ENCODE peak calls at places on chromosomes 13 and 19, in ten cellular contexts. Q is AG09319, G is tibial artery, S is tibial nerve, X is HFFc6, C is AG10803, W is Calu3, N is PC-9, R is right lobe of liver, O is endodermal cell. L is an unnamed sample.

GRCh38 chr13:102394158-102395053 is 7.4 kb downstream of the FGF14 start:
- DNase-seq in Q (peak; percentile 63), G (peak; percentile 89), S (peak; percentile 90), X (no peak), C (peak; percentile 73), W (peak; percentile 67), N (no peak), R (peak; percentile 94), O (peak; percentile 98), L (peak; percentile 80)

GRCh38 chr13:42561752-42562467 is 12.0 kb upstream of the TNFSF11 start:
- DNase-seq in Q (no peak), G (no peak), S (no peak), X (no peak), C (no peak), W (no peak), N (no peak), R (no peak), O (no peak), L (peak; percentile 24)

GRCh38 chr13:99288069-99288468 is 19.1 kb downstream of the GPR183 start:
- DNase-seq in Q (no peak), G (no peak), S (no peak), X (no peak), C (no peak), W (no peak), N (no peak), R (no peak), O (no peak), L (no peak)

GRCh38 chr13:84651288-84651687 is 769.0 kb upstream of the SLITRK1 start:
- DNase-seq in Q (no peak), G (no peak), S (no peak), X (peak; percentile 81), C (peak; percentile 47), W (peak; percentile 17), N (peak; percentile 2), R (no peak), O (no peak), L (peak; percentile 3)

GRCh38 chr19:36421749-36422481 is 3.5 kb upstream of the ZFP82 start:
- DNase-seq in Q (no peak), G (no peak), S (no peak), X (no peak), C (no peak), W (no peak), N (no peak), R (no peak), O (no peak), L (no peak)

GRCh38 chr19:43562698-43563241 is 12.6 kb downstream of the XRCC1 start:
- DNase-seq in Q (peak; percentile 28), G (peak; percentile 82), S (peak; percentile 64), X (peak; percentile 78), C (peak; percentile 94), W (no peak), N (no peak), R (peak; percentile 72), O (no peak), L (peak; percentile 68)

GRCh38 chr19:791605-792360 is 5.5 kb upstream of the PTBP1 start:
- DNase-seq in Q (no peak), G (no peak), S (no peak), X (no peak), C (no peak), W (no peak), N (no peak), R (peak; percentile 34), O (peak; percentile 58), L (peak; percentile 65)

GRCh38 chr13:99386495-99386894 is 79.3 kb upstream of the GPR183 start:
- DNase-seq in Q (no peak), G (no peak), S (no peak), X (no peak), C (no peak), W (no peak), N (no peak), R (no peak), O (peak; percentile 45), L (no peak)

GRCh38 chr19:23800281-23800680 is 41.6 kb upstream of the ZNF681 start:
- DNase-seq in Q (no peak), G (no peak), S (no peak), X (no peak), C (no peak), W (no peak), N (no peak), R (no peak), O (no peak), L (no peak)

GRCh38 chr19:53076984-53077383 is 26.2 kb downstream of the ZNF160 start:
- DNase-seq in Q (no peak), G (no peak), S (peak; percentile 16), X (no peak), C (peak; percentile 15), W (no peak), N (no peak), R (peak; percentile 27), O (peak; percentile 95), L (peak; percentile 65)

GRCh38 chr19:35476149-35476548 is 14.1 kb downstream of the KRTDAP start:
- DNase-seq in Q (no peak), G (no peak), S (no peak), X (no peak), C (no peak), W (peak; percentile 23), N (no peak), R (no peak), O (peak; percentile 83), L (no peak)

GRCh38 chr19:40416918-40417713 is 3.9 kb upstream of the PRX start:
- DNase-seq in Q (no peak), G (peak; percentile 62), S (peak; percentile 46), X (no peak), C (peak; percentile 33), W (peak; percentile 61), N (peak; percentile 40), R (peak; percentile 64), O (peak; percentile 53), L (peak; percentile 46)

GRCh38 chr13:77779461-77780272 is 82.2 kb downstream of the SLAIN1 start:
- DNase-seq in Q (peak; percentile 75), G (peak; percentile 28), S (peak; percentile 66), X (peak; percentile 21), C (peak; percentile 75), W (peak; percentile 17), N (peak; percentile 16), R (peak; percentile 26), O (peak; percentile 60), L (peak; percentile 83)

GRCh38 chr19:44741841-44742352 is 6.6 kb upstream of the BCL3 start:
- DNase-seq in Q (peak; percentile 100), G (peak; percentile 99), S (peak; percentile 98), X (peak; percentile 99), C (peak; percentile 100), W (peak; percentile 99), N (peak; percentile 97), R (peak; percentile 99), O (peak; percentile 72), L (peak; percentile 100)

GRCh38 chr19:21321134-21321533 is 8.1 kb downstream of the ZNF708 start:
- DNase-seq in Q (no peak), G (no peak), S (no peak), X (no peak), C (no peak), W (no peak), N (no peak), R (no peak), O (no peak), L (no peak)

GRCh38 chr19:7639863-7640348 is 3.0 kb downstream of the STXBP2 start:
- DNase-seq in Q (no peak), G (no peak), S (no peak), X (no peak), C (no peak), W (no peak), N (no peak), R (no peak), O (no peak), L (no peak)

GRCh38 chr19:44770550-44771257 is 7.0 kb upstream of the CBLC start:
- DNase-seq in Q (peak; percentile 74), G (peak; percentile 90), S (peak; percentile 94), X (peak; percentile 88), C (peak; percentile 85), W (peak; percentile 99), N (peak; percentile 97), R (peak; percentile 96), O (peak; percentile 99), L (peak; percentile 96)

GRCh38 chr13:75759531-75759930 is 123.4 kb downstream of the LMO7 start:
- DNase-seq in Q (no peak), G (no peak), S (no peak), X (no peak), C (no peak), W (no peak), N (no peak), R (no peak), O (no peak), L (no peak)

DNA sequence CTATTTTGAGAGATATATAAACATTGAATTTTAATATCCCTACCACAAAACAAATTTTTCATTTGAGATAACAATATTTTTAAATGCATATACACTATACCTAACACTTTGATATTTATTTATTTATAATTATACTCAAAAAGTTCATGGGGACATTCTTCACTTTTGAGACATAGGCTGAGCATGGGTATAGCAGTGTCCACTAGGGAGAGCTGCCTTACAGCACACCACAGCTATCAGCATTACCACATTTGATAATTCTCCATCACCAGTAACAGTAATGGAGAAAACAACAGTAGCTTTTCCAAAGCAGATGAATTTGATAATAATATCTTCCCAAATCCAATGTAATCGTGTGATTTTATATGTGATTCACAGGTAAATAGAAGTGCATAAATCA is 626.1 kb downstream of the DACH1 start:
- DNase-seq in Q (no peak), G (no peak), S (no peak), X (no peak), C (no peak), W (no peak), N (no peak), R (no peak), O (peak; percentile 39), L (peak; percentile 21)
- TF ChIP-seq CTCF in Q (peak; percentile 39), G (no peak), S (peak; percentile 17), X (no peak), C (no peak), W (no peak), N (no peak), R (peak; percentile 11), O (peak; percentile 77), L (peak; percentile 51)

DNA sequence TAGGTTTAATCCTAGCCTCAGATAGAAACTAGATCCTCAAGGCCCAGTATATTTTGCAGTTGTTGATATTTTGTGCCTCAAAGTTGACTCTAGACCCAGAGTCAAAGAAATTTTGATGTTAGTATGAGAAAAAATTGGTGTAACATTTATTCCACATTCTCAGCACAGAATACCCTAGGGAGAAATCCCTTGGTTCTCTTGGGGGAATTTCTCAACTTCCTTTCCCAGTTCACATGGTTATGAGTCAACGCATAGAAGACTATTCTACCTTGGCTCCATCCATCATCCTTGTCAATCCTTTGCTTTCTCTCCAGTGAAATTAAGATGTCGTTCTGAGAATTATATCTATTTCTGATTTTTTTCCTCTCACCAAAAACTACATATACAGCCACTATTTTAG is 145.3 kb downstream of the POSTN start:
- DNase-seq in Q (no peak), G (no peak), S (no peak), X (no peak), C (peak; percentile 47), W (no peak), N (no peak), R (no peak), O (no peak), L (peak; percentile 13)
- TF ChIP-seq CTCF in Q (no peak), G (no peak), S (no peak), X (no peak), C (no peak), W (no peak), N (no peak), R (no peak), O (no peak), L (no peak)

GRCh38 chr19:2337329-2337707 is 8.8 kb downstream of the SPPL2B start:
- DNase-seq in Q (no peak), G (no peak), S (peak; percentile 35), X (peak; percentile 59), C (no peak), W (no peak), N (no peak), R (no peak), O (peak; percentile 86), L (peak; percentile 75)
- TF ChIP-seq CTCF in Q (no peak), G (no peak), S (no peak), X (peak; percentile 52), C (no peak), W (no peak), N (no peak), R (no peak), O (peak; percentile 64), L (peak; percentile 34)

GRCh38 chr19:18915639-18916038 is 3.5 kb downstream of the COPE start:
- DNase-seq in Q (no peak), G (no peak), S (no peak), X (peak; percentile 45), C (peak; percentile 55), W (peak; percentile 46), N (peak; percentile 49), R (peak; percentile 21), O (peak; percentile 87), L (peak; percentile 33)
- TF ChIP-seq CTCF in Q (peak; percentile 30), G (no peak), S (peak; percentile 32), X (peak; percentile 61), C (peak; percentile 44), W (no peak), N (peak; percentile 65), R (no peak), O (peak; percentile 71), L (peak; percentile 23)